ENCODE peak calls at places on chromosome 14, in five cellular contexts. One of them, this sample, is unnamed.

GRCh38 chr14:74917646-74918081 is 5.4 kb downstream of the RPS6KL1 start:
- DNase-seq in adrenal gland: no peak
- DNase-seq in fibroblast of pulmonary artery: peak
- DNase-seq in cardiac fibroblast: peak
- DNase-seq in upper lobe of left lung: no peak
- DNase-seq in this sample: no peak

GRCh38 chr14:22070119-22070982 is 396.7 kb upstream of the OR4E1 start:
- DNase-seq in adrenal gland: peak
- DNase-seq in fibroblast of pulmonary artery: peak
- DNase-seq in cardiac fibroblast: peak
- DNase-seq in upper lobe of left lung: peak
- DNase-seq in this sample: peak

GRCh38 chr14:49732896-49733295 is 35.1 kb upstream of the KLHDC2 start:
- DNase-seq in adrenal gland: no peak
- DNase-seq in fibroblast of pulmonary artery: no peak
- DNase-seq in cardiac fibroblast: no peak
- DNase-seq in upper lobe of left lung: no peak
- DNase-seq in this sample: no peak

GRCh38 chr14:68789798-68790655 is 2.8 kb downstream of the ZFP36L1 start:
- DNase-seq in adrenal gland: peak
- DNase-seq in fibroblast of pulmonary artery: peak
- DNase-seq in cardiac fibroblast: peak
- DNase-seq in upper lobe of left lung: no peak
- DNase-seq in this sample: no peak

GRCh38 chr14:100857923-100858837 is 32.3 kb downstream of the MEG3 start:
- DNase-seq in adrenal gland: no peak
- DNase-seq in fibroblast of pulmonary artery: no peak
- DNase-seq in cardiac fibroblast: no peak
- DNase-seq in upper lobe of left lung: no peak
- DNase-seq in this sample: no peak

GRCh38 chr14:93946506-93947170 is 19.5 kb downstream of the FAM181A start:
- DNase-seq in adrenal gland: no peak
- DNase-seq in fibroblast of pulmonary artery: peak
- DNase-seq in cardiac fibroblast: no peak
- DNase-seq in upper lobe of left lung: no peak
- DNase-seq in this sample: no peak

GRCh38 chr14:53306926-53307325 is 153.8 kb upstream of the DDHD1 start:
- DNase-seq in adrenal gland: no peak
- DNase-seq in fibroblast of pulmonary artery: peak
- DNase-seq in cardiac fibroblast: peak
- DNase-seq in upper lobe of left lung: no peak
- DNase-seq in this sample: no peak

GRCh38 chr14:100534528-100535286 is 52.5 kb downstream of the BEGAIN start:
- DNase-seq in adrenal gland: peak
- DNase-seq in fibroblast of pulmonary artery: no peak
- DNase-seq in cardiac fibroblast: no peak
- DNase-seq in upper lobe of left lung: peak
- DNase-seq in this sample: peak

GRCh38 chr14:21087294-21088091 is 11.0 kb downstream of the ZNF219 start:
- DNase-seq in adrenal gland: peak
- DNase-seq in fibroblast of pulmonary artery: peak
- DNase-seq in cardiac fibroblast: peak
- DNase-seq in upper lobe of left lung: no peak
- DNase-seq in this sample: no peak

GRCh38 chr14:97414718-97415098 is 617.5 kb downstream of the VRK1 start:
- DNase-seq in adrenal gland: no peak
- DNase-seq in fibroblast of pulmonary artery: no peak
- DNase-seq in cardiac fibroblast: no peak
- DNase-seq in upper lobe of left lung: no peak
- DNase-seq in this sample: no peak
- TF ChIP-seq CTCF in adrenal gland: no peak
- TF ChIP-seq CTCF in fibroblast of pulmonary artery: no peak
- TF ChIP-seq CTCF in cardiac fibroblast: no peak
- TF ChIP-seq CTCF in upper lobe of left lung: no peak
- TF ChIP-seq CTCF in this sample: no peak

DNA sequence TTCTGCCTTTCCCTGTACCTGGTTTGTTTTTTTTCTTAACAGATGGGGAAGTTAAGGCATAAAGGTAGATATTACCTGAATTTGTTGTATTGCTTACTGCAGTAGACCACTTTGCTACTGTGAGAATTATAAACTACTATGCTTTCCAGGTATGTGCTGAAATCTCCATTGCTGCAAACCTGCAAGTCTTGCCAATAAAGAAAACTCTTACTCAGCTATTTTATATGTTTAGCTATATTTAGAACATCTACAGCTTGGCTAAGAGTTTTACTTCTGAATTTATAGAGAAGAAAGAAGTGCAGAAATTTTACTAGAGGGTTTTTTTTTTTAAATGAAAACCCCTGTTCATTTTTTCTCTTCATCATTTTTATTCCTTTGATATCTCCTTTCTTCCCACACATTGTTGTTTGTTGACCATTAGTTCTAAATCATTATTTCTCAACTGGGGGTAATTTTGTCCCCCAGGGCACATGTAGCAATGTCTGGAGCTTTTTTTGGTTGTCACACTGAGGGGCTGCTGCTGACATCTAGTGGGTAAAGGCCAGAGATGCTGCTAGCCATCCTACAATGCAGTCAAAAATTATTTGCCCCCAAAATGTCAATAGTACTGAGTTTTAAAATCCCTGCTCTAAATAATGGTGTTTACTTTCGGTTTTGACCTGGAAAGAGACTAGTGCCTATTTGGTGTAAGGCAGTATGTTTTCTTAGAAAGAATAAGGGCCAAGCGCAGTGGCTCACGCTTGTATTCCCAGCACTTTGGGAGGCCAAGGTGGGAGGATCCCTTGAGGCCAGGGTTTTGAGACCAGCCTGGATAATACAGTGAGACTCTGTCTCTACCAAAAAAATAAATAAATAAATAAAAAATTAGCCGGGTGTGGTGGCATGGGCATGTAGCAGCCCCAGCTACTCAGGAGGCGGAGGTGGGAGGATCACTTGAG is 48.6 kb downstream of the PCNX1 start:
- DNase-seq in adrenal gland: no peak
- DNase-seq in fibroblast of pulmonary artery: peak
- DNase-seq in cardiac fibroblast: peak
- DNase-seq in upper lobe of left lung: no peak
- DNase-seq in this sample: no peak
- TF ChIP-seq CTCF in adrenal gland: peak
- TF ChIP-seq CTCF in fibroblast of pulmonary artery: peak
- TF ChIP-seq CTCF in cardiac fibroblast: peak
- TF ChIP-seq CTCF in upper lobe of left lung: peak
- TF ChIP-seq CTCF in this sample: no peak

DNA sequence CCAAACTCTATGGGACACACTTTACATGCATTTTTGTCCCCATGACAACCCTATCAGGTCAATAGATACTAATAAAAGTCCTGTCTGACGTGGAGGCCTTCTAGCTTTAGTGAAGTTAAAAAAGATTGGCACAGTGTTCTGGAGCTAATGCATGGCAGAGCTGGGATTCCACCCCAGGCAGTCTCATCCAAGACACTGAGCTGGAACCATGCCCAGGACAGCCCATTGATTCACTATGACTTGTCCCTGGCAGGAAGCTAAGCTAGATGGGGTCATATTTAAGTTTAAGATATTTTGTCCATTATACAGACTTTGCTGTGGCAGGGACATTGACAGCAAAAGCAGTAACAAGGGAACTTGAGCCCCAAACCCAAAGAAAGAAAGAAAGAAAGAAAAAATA is 28.1 kb downstream of the TTC6 start:
- DNase-seq in adrenal gland: no peak
- DNase-seq in fibroblast of pulmonary artery: peak
- DNase-seq in cardiac fibroblast: peak
- DNase-seq in upper lobe of left lung: no peak
- DNase-seq in this sample: no peak
- TF ChIP-seq CTCF in adrenal gland: no peak
- TF ChIP-seq CTCF in fibroblast of pulmonary artery: no peak
- TF ChIP-seq CTCF in cardiac fibroblast: no peak
- TF ChIP-seq CTCF in upper lobe of left lung: no peak
- TF ChIP-seq CTCF in this sample: no peak

DNA sequence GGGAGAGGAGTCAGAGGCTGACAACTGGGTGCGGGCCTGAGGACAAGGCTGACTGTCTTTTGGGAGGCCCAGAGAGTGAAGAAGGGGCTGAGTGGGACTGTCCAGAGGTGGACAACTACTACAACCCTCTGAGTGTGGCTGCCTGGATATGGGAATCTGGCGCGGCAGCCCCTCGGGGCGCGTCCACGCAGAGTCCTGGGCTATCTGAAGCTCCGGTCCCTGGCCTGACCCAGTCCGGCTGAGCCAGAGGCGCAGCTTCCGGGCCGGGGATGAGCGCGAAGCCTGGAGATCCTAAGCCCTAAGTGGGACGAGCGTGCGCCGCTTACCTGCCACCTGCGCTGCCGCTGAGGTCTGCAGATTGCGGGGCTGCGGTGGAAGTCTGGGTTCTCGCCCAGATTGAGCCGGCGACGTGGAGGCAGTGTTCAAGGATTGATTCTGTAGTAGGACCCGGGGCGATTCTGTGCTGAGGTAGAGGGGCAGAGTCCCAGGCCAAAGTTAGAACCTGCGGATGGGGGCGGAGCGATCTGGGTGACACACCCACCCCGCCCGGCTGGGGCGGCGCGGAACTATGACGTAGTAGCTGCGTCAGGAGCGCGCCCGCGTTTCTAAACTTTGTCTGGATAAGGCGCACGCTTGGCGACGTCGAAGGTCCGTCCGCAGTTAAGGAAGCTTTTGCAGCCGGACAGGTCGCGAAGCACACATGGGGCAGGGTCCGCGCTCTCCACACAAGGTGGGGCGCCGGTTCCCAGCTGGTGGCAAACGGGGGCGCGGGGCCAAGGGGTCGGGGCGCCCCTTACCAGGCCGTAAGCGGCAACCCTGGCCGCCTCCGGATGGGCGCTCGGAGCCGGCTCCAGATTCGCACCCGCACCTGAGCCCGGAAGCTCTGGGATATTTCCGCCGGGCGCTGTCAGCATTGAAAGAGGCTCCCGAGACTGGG is at the start of the genes DHRS1 and NOP9:
- DNase-seq in adrenal gland: peak
- DNase-seq in fibroblast of pulmonary artery: peak
- DNase-seq in cardiac fibroblast: peak
- DNase-seq in upper lobe of left lung: peak
- DNase-seq in this sample: peak
- TF ChIP-seq CTCF in adrenal gland: no peak
- TF ChIP-seq CTCF in fibroblast of pulmonary artery: no peak
- TF ChIP-seq CTCF in cardiac fibroblast: no peak
- TF ChIP-seq CTCF in upper lobe of left lung: no peak
- TF ChIP-seq CTCF in this sample: no peak